ENCODE peak calls at places on chromosomes 5 and 9, in five cellular contexts. One of them, this sample, is unnamed.

GRCh38 chr5:33120671-33121070 is 320.1 kb upstream of the TARS1 start:
- DNase-seq in sigmoid colon: no peak
- DNase-seq in psoas muscle: no peak
- DNase-seq in mucosa of descending colon: no peak
- DNase-seq in A549: no peak
- DNase-seq in this sample: no peak

GRCh38 chr5:62649476-62650113 is 71.0 kb downstream of the LRRC70 start:
- DNase-seq in psoas muscle: no peak
- DNase-seq in A549: no peak
- DNase-seq in sigmoid colon: no peak
- DNase-seq in mucosa of descending colon: no peak
- DNase-seq in this sample: peak; percentile 56

GRCh38 chr9:110967196-110967595 is 71.1 kb downstream of the LPAR1 start:
- DNase-seq in A549: no peak
- DNase-seq in sigmoid colon: no peak
- DNase-seq in mucosa of descending colon: no peak
- DNase-seq in psoas muscle: no peak
- DNase-seq in this sample: no peak

GRCh38 chr9:4262735-4263141 is 37.1 kb downstream of the GLIS3 start:
- DNase-seq in psoas muscle: no peak
- DNase-seq in mucosa of descending colon: no peak
- DNase-seq in A549: peak; percentile 66
- DNase-seq in sigmoid colon: no peak
- DNase-seq in this sample: no peak

GRCh38 chr9:131824175-131824594 is 84.3 kb upstream of the RAPGEF1 start:
- DNase-seq in psoas muscle: no peak
- DNase-seq in A549: no peak
- DNase-seq in mucosa of descending colon: no peak
- DNase-seq in sigmoid colon: no peak
- DNase-seq in this sample: no peak

GRCh38 chr9:84436386-84437114 is 96.0 kb upstream of the SLC28A3 start:
- DNase-seq in mucosa of descending colon: no peak
- DNase-seq in A549: no peak
- DNase-seq in sigmoid colon: no peak
- DNase-seq in psoas muscle: peak; percentile 54
- DNase-seq in this sample: peak; percentile 93

GRCh38 chr5:81631124-81631523 is 119.8 kb downstream of the SSBP2 start:
- DNase-seq in mucosa of descending colon: no peak
- DNase-seq in A549: no peak
- DNase-seq in sigmoid colon: no peak
- DNase-seq in psoas muscle: no peak
- DNase-seq in this sample: no peak

GRCh38 chr5:10157085-10157669 is 92.5 kb downstream of the ATPSCKMT start:
- DNase-seq in A549: no peak
- DNase-seq in psoas muscle: no peak
- DNase-seq in mucosa of descending colon: no peak
- DNase-seq in sigmoid colon: no peak
- DNase-seq in this sample: no peak

GRCh38 chr9:87876708-87877107 is 6.0 kb upstream of the SPATA31E1 start:
- DNase-seq in A549: no peak
- DNase-seq in psoas muscle: no peak
- DNase-seq in mucosa of descending colon: no peak
- DNase-seq in sigmoid colon: no peak
- DNase-seq in this sample: no peak

GRCh38 chr5:141172381-141173204 is at the start of gene PCDHB7:
- DNase-seq in psoas muscle: no peak
- DNase-seq in A549: peak; percentile 31
- DNase-seq in sigmoid colon: no peak
- DNase-seq in mucosa of descending colon: no peak
- DNase-seq in this sample: no peak

GRCh38 chr5:141180313-141180712 is 1.9 kb upstream of the PCDHB16 start:
- DNase-seq in psoas muscle: no peak
- DNase-seq in A549: no peak
- DNase-seq in sigmoid colon: no peak
- DNase-seq in mucosa of descending colon: no peak
- DNase-seq in this sample: no peak

DNA sequence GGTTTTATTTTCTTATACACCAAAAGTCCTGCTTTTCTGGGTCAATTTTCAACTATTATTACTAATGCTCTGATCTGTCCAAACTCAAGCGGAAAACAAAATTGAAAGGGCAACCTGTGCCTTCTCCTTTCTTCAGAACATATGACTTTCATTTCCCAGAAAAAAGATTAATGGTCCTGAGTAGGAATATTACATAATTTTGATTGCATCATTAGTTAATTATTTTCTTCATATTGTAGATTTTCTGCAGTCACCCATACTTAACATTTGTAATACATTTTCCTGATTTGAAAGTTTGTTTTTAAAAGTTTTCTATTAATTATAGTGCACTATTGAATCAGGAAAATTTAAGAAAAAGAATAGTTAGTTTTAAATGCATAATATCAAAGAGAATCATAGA is 1.7 kb upstream of the PCDHB8 start:
- DNase-seq in A549: no peak
- DNase-seq in mucosa of descending colon: no peak
- DNase-seq in sigmoid colon: no peak
- DNase-seq in psoas muscle: no peak
- DNase-seq in this sample: no peak
- H3K9me3 ChIP-seq in A549: peaks cover 18% of the 10 kb centered on the region
- H3K9me3 ChIP-seq in mucosa of descending colon: peaks cover 62% of the 10 kb centered on the region
- H3K9me3 ChIP-seq in sigmoid colon: peaks cover 26% of the 10 kb centered on the region
- H3K9me3 ChIP-seq in psoas muscle: peaks cover 2% of the 10 kb centered on the region
- H3K9me3 ChIP-seq in this sample: peaks cover 9% of the 10 kb centered on the region

GRCh38 chr5:142314606-142315005 is 10.2 kb downstream of the SPRY4 start:
- DNase-seq in mucosa of descending colon: no peak
- DNase-seq in sigmoid colon: no peak
- DNase-seq in A549: no peak
- DNase-seq in psoas muscle: no peak
- DNase-seq in this sample: no peak

GRCh38 chr5:142315231-142315900 is 9.5 kb downstream of the SPRY4 start:
- DNase-seq in psoas muscle: no peak
- DNase-seq in A549: no peak
- DNase-seq in mucosa of descending colon: no peak
- DNase-seq in sigmoid colon: no peak
- DNase-seq in this sample: no peak

GRCh38 chr5:142317173-142317572 is 7.6 kb downstream of the SPRY4 start:
- DNase-seq in psoas muscle: no peak
- DNase-seq in sigmoid colon: no peak
- DNase-seq in A549: no peak
- DNase-seq in mucosa of descending colon: no peak
- DNase-seq in this sample: no peak

GRCh38 chr5:142316681-142317080 is 8.1 kb downstream of the SPRY4 start:
- DNase-seq in sigmoid colon: no peak
- DNase-seq in mucosa of descending colon: no peak
- DNase-seq in psoas muscle: no peak
- DNase-seq in A549: no peak
- DNase-seq in this sample: no peak

DNA sequence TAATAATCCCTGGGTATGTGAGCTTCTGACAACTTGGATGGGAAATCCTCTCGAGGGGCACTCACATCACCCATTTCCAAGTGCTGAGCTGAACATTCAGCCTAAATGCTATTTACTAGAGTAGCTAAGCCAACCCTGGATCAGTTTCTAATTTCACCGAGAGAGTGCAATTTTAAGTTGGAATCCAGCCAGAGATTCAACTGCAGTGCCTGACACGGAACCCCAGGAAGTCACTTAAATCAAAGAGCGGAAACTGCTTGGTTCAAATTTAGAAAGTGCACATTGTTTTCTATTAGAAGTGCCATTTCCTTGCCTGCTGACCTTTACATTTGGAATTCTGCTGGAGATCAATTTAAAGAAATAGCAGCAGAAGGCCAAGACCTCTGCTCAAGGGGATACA is 8.8 kb downstream of the SPRY4 start:
- DNase-seq in sigmoid colon: no peak
- DNase-seq in A549: no peak
- DNase-seq in psoas muscle: no peak
- DNase-seq in mucosa of descending colon: no peak
- DNase-seq in this sample: no peak
- H3K4me1 ChIP-seq in sigmoid colon: peaks cover 19% of the 10 kb centered on the region
- H3K4me1 ChIP-seq in A549: peaks cover 17% of the 10 kb centered on the region
- H3K4me1 ChIP-seq in psoas muscle: peaks cover 34% of the 10 kb centered on the region
- H3K4me1 ChIP-seq in mucosa of descending colon: peaks cover 17% of the 10 kb centered on the region
- H3K4me1 ChIP-seq in this sample: peaks cover 25% of the 10 kb centered on the region

GRCh38 chr5:139745121-139745799 is 50.3 kb upstream of the PSD2 start:
- DNase-seq in psoas muscle: peak; percentile 81
- DNase-seq in A549: peak; percentile 75
- DNase-seq in sigmoid colon: peak; percentile 76
- DNase-seq in mucosa of descending colon: no peak
- DNase-seq in this sample: peak; percentile 91
- H3K4me3 ChIP-seq in psoas muscle: peak overlapping the region; percentile 69
- H3K4me3 ChIP-seq in A549: peak overlapping the region; percentile 40
- H3K4me3 ChIP-seq in sigmoid colon: no peak overlapping the region
- H3K4me3 ChIP-seq in mucosa of descending colon: no peak overlapping the region
- H3K4me3 ChIP-seq in this sample: no peak overlapping the region

GRCh38 chr5:3285621-3286020 is 310.0 kb upstream of the IRX1 start:
- DNase-seq in sigmoid colon: no peak
- DNase-seq in A549: no peak
- DNase-seq in psoas muscle: no peak
- DNase-seq in mucosa of descending colon: no peak
- DNase-seq in this sample: no peak
- H3K9me3 ChIP-seq in sigmoid colon: no peaks in the 10 kb centered on the region
- H3K9me3 ChIP-seq in A549: no peaks in the 10 kb centered on the region
- H3K9me3 ChIP-seq in psoas muscle: no peaks in the 10 kb centered on the region
- H3K9me3 ChIP-seq in mucosa of descending colon: peaks cover 17% of the 10 kb centered on the region
- H3K9me3 ChIP-seq in this sample: no peaks in the 10 kb centered on the region

GRCh38 chr5:40679071-40679997 is at the start of gene PTGER4:
- DNase-seq in mucosa of descending colon: peak; percentile 97
- DNase-seq in sigmoid colon: peak; percentile 97
- DNase-seq in A549: peak; percentile 93
- DNase-seq in psoas muscle: peak; percentile 94
- DNase-seq in this sample: peak; percentile 96
- H3K4me1 ChIP-seq in mucosa of descending colon: peaks cover 14% of the 10 kb centered on the region
- H3K4me1 ChIP-seq in sigmoid colon: peaks cover 33% of the 10 kb centered on the region
- H3K4me1 ChIP-seq in A549: peaks cover 20% of the 10 kb centered on the region
- H3K4me1 ChIP-seq in psoas muscle: peaks cover 3% of the 10 kb centered on the region
- H3K4me1 ChIP-seq in this sample: no peaks in the 10 kb centered on the region

DNA sequence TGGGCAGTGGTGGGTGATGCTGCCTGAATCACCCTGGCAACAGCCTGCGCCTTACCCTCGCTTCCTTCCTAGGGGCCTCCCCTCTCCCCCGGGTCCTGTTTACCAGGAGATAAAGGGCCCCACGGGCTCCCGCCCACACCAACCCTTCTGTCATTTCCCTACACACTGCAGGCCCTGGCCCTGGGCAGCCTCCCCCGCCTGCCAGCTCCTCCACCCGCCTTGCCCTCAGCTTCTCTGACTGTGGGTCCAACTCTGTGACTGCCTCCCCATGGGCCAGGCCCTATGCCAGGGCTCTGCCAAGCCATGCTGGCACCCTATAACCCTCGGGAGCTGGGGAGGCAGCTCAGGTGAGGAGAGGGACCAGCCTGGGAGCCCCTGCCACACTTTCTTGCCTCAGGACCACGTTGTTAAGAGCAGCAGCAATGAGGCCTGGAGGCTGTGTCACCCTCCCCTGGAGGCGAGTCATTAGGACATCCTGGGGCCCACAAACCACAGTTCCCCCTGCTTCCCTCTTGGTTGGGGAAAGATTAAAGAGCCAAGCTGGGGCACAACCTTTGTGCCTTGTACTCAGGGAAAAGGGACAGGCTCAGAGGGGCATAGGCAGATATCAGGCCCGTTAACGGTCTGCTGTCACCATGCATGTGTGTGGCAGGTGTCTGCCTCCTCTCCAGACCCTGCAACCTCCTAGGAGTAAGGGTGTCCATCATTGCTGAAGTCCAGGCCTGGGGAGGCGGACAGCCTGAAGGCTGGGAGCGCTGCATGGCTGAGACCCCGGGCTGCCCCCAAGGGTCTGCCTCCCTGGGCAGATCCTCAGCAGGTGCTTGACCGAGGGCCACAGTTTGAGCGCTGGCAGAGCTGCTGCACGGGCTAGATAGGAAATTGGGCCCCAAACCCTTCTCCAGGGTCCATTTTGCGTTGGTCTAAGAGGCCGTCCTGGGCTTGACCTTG is 2.7 kb downstream of the MGAT4B start:
- DNase-seq in mucosa of descending colon: peak; percentile 42
- DNase-seq in sigmoid colon: peak; percentile 66
- DNase-seq in psoas muscle: peak; percentile 53
- DNase-seq in A549: no peak
- DNase-seq in this sample: no peak
- H3K4me3 ChIP-seq in mucosa of descending colon: no peak overlapping the region
- H3K4me3 ChIP-seq in sigmoid colon: no peak overlapping the region
- H3K4me3 ChIP-seq in psoas muscle: no peak overlapping the region
- H3K4me3 ChIP-seq in A549: no peak overlapping the region
- H3K4me3 ChIP-seq in this sample: no peak overlapping the region

GRCh38 chr5:179113945-179114641 is 53.9 kb downstream of the ZNF354C start:
- DNase-seq in mucosa of descending colon: no peak
- DNase-seq in A549: no peak
- DNase-seq in sigmoid colon: peak; percentile 19
- DNase-seq in psoas muscle: no peak
- DNase-seq in this sample: no peak
- H3K9me3 ChIP-seq in mucosa of descending colon: peaks cover 46% of the 10 kb centered on the region
- H3K9me3 ChIP-seq in A549: peaks cover 15% of the 10 kb centered on the region
- H3K9me3 ChIP-seq in sigmoid colon: peaks cover 9% of the 10 kb centered on the region
- H3K9me3 ChIP-seq in psoas muscle: peaks cover 35% of the 10 kb centered on the region
- H3K9me3 ChIP-seq in this sample: peaks cover 8% of the 10 kb centered on the region

DNA sequence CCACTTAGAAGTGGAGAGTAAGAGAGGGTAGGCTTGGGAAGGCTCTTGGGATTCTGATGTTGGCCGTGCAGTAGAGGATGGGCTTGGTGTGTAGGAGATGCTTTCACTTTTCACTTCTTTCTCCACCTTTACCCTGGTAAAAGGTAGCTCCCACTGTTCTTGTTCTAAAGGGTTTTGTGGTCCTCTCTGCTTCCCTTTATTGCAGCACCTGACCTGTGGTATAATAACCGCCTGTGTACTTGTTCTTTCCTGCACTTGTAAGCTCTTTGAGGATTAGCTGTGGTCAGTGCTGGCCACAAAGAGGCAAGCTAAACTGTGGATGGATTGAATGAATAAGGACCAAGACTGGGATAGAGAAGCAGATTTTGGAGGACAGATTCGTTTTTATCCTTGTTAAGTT is 25.2 kb downstream of the KDM4C start:
- DNase-seq in sigmoid colon: peak; percentile 7
- DNase-seq in psoas muscle: no peak
- DNase-seq in A549: no peak
- DNase-seq in mucosa of descending colon: no peak
- DNase-seq in this sample: no peak
- H3K4me1 ChIP-seq in sigmoid colon: peaks cover 27% of the 10 kb centered on the region
- H3K4me1 ChIP-seq in psoas muscle: peaks cover 60% of the 10 kb centered on the region
- H3K4me1 ChIP-seq in A549: peaks cover 42% of the 10 kb centered on the region
- H3K4me1 ChIP-seq in mucosa of descending colon: peaks cover 22% of the 10 kb centered on the region
- H3K4me1 ChIP-seq in this sample: peaks cover 17% of the 10 kb centered on the region

GRCh38 chr5:100889165-100889564 is 13.9 kb downstream of the ST8SIA4 start:
- DNase-seq in sigmoid colon: no peak
- DNase-seq in psoas muscle: no peak
- DNase-seq in A549: no peak
- DNase-seq in mucosa of descending colon: no peak
- DNase-seq in this sample: no peak
- H3K4me3 ChIP-seq in sigmoid colon: no peak overlapping the region
- H3K4me3 ChIP-seq in psoas muscle: peak overlapping the region; percentile 47
- H3K4me3 ChIP-seq in A549: peak overlapping the region; percentile 33
- H3K4me3 ChIP-seq in mucosa of descending colon: no peak overlapping the region
- H3K4me3 ChIP-seq in this sample: no peak overlapping the region

GRCh38 chr9:40913928-40914673 is 214.4 kb downstream of the FOXD4L6 start:
- DNase-seq in A549: no peak
- DNase-seq in psoas muscle: no peak
- DNase-seq in mucosa of descending colon: no peak
- DNase-seq in sigmoid colon: no peak
- DNase-seq in this sample: no peak
- H3K9me3 ChIP-seq in A549: peaks cover 71% of the 10 kb centered on the region
- H3K9me3 ChIP-seq in psoas muscle: peaks cover 84% of the 10 kb centered on the region
- H3K9me3 ChIP-seq in mucosa of descending colon: peaks cover 89% of the 10 kb centered on the region
- H3K9me3 ChIP-seq in sigmoid colon: peaks cover 81% of the 10 kb centered on the region
- H3K9me3 ChIP-seq in this sample: peaks cover 10% of the 10 kb centered on the region

This sample was measured in right cardiac atrium.